ENCODE peak calls at places on chromosome 2, in five cellular contexts. I is cardiac muscle cell; J is uterus; H is GM23248; F is effector memory CD4-positive, alpha-beta T cell. W is an unnamed sample.
A peak's percentile ranks its signal among the peaks of the same experiment; 100 is the strongest.

GRCh38 chr2:206981739-206982336 is 42.5 kb downstream of the CPO start:
- DNase-seq in I (peak; percentile 83), J (peak; percentile 74), H (peak; percentile 87), F (peak; percentile 1), W (peak; percentile 67)

GRCh38 chr2:45705233-45705632 is 53.8 kb downstream of the PRKCE start:
- DNase-seq in I (no peak), J (no peak), H (no peak), F (no peak), W (no peak)

GRCh38 chr2:121095257-121096080 is 189.5 kb downstream of the TFCP2L1 start:
- DNase-seq in I (peak; percentile 78), J (no peak), H (peak; percentile 79), F (no peak), W (peak; percentile 60)

GRCh38 chr2:113228991-113229716 is 49.6 kb downstream of the PAX8 start:
- DNase-seq in I (no peak), J (no peak), H (no peak), F (no peak), W (no peak)

GRCh38 chr2:186570587-186570986 is 19.3 kb upstream of the ITGAV start:
- DNase-seq in I (peak; percentile 66), J (no peak), H (peak; percentile 64), F (no peak), W (no peak)

GRCh38 chr2:109293663-109294062 is 164.7 kb downstream of the SH3RF3 start:
- DNase-seq in I (no peak), J (no peak), H (no peak), F (no peak), W (no peak)

GRCh38 chr2:43438858-43439655 is 156.8 kb downstream of the THADA start:
- DNase-seq in I (no peak), J (no peak), H (peak; percentile 62), F (no peak), W (no peak)

GRCh38 chr2:62641410-62641843 is 64.1 kb upstream of the EHBP1 start:
- DNase-seq in I (no peak), J (no peak), H (no peak), F (no peak), W (no peak)

GRCh38 chr2:107627164-107627563 is 199.5 kb upstream of the RGPD4 start:
- DNase-seq in I (peak; percentile 51), J (no peak), H (peak; percentile 48), F (no peak), W (no peak)

GRCh38 chr2:178282075-178282474 is 87.8 kb downstream of the OSBPL6 start:
- DNase-seq in I (peak; percentile 96), J (no peak), H (peak; percentile 40), F (no peak), W (no peak)

GRCh38 chr2:102043560-102043959 is 51.8 kb downstream of the IL1R2 start:
- DNase-seq in I (no peak), J (no peak), H (no peak), F (no peak), W (no peak)

GRCh38 chr2:239318091-239318725 is 82.6 kb downstream of the HDAC4 start:
- DNase-seq in I (no peak), J (peak; percentile 15), H (no peak), F (no peak), W (peak; percentile 27)
- H3K27ac ChIP-seq in I (peak overlapping the region; percentile 70), J (peak overlapping the region; percentile 86), H (no peak overlapping the region), F (no peak overlapping the region), W (no peak overlapping the region)

GRCh38 chr2:233436191-233436581 is 81.9 kb downstream of the DGKD start:
- DNase-seq in I (no peak), J (no peak), H (no peak), F (no peak), W (no peak)
- H3K27ac ChIP-seq in I (no peak overlapping the region), J (no peak overlapping the region), H (no peak overlapping the region), F (no peak overlapping the region), W (no peak overlapping the region)

DNA sequence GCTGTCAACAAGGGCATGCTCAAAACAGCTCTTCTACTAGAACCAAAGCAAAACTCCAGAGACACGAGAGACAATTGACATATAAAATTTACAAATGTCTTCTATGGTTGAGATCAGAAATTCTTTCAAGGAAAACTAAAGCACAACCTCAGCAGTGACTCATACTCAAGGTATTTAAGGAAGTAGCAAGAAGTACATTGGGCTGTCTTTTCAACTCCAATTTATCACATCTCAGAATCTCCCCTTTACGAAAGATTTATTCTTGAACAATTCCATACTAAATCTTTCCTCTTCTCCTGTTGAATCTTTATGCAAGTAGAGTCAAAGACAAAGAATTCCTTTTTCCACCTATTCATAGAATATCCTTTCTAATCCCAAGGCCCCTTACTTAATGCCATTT is 324.0 kb downstream of the IRS1 start:
- DNase-seq in I (peak; percentile 69), J (no peak), H (peak; percentile 77), F (no peak), W (no peak)
- H3K27ac ChIP-seq in I (no peak overlapping the region), J (no peak overlapping the region), H (no peak overlapping the region), F (no peak overlapping the region), W (peak overlapping the region; percentile 4)

GRCh38 chr2:74715071-74715791 is 61.2 kb downstream of the SEMA4F start:
- DNase-seq in I (peak; percentile 90), J (peak; percentile 71), H (peak; percentile 87), F (peak; percentile 43), W (peak; percentile 82)
- H3K27ac ChIP-seq in I (no peak overlapping the region), J (peak overlapping the region; percentile 43), H (no peak overlapping the region), F (no peak overlapping the region), W (peak overlapping the region; percentile 66)

GRCh38 chr2:202278036-202278760 is 12.6 kb downstream of the NOP58 start:
- DNase-seq in I (peak; percentile 65), J (no peak), H (peak; percentile 80), F (no peak), W (no peak)
- H3K27ac ChIP-seq in I (no peak overlapping the region), J (no peak overlapping the region), H (peak overlapping the region; percentile 68), F (no peak overlapping the region), W (peak overlapping the region; percentile 41)

DNA sequence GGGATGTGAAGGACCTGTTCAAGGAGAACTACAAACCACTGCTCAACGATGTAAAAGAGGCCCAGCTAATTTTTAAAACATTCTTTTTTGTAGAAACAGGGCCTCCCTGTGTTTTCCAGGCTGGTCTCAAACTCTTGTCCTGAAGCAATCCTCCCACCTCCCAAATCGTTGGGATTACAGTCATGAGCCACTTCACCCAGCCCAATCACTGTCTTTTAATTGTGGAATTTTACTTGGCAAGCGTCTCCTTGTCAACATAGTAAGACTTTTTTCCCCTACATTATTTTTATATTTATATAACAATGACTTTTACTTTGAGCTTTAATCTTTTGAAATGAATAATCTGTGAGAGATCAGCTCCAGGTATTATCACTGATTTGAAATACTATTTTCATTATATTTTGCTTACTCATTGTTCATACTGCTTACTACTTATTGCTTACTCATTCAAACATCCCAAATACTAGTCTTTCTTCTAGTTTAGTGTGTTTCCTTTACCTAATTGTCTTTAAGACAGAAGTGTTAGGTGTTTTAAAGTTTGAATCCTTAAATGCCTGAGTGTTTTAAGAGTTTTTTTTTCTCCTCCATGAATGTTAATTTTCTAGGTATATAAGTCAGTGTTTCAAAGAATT is 48.9 kb downstream of the PTPN4 start:
- DNase-seq in I (peak; percentile 46), J (no peak), H (peak; percentile 58), F (no peak), W (no peak)
- H3K27ac ChIP-seq in I (no peak overlapping the region), J (no peak overlapping the region), H (peak overlapping the region; percentile 88), F (no peak overlapping the region), W (no peak overlapping the region)

DNA sequence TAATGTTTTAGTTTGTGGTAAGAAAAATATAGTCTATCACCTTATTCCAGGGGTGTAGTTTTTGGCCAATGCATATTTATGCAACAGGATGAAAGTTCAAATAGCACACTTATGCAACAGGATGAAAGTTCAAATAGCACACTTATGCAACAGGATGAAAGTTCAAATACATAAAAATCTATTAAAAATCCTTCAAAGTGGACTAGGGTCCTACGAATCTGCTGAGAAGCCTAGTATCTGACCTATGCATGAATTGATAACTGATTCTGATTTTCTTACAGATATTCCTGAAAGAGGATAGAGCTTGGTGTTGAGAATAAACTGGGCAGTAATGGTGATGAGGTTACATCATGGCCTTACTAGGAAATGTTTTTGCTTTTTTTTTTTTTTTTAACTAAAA is 2.8 kb downstream of the PECR start:
- DNase-seq in I (peak; percentile 38), J (no peak), H (no peak), F (no peak), W (no peak)
- H3K27ac ChIP-seq in I (no peak overlapping the region), J (no peak overlapping the region), H (no peak overlapping the region), F (no peak overlapping the region), W (no peak overlapping the region)

GRCh38 chr2:197212344-197213262 is 98.0 kb downstream of the ANKRD44 start:
- DNase-seq in I (no peak), J (no peak), H (no peak), F (no peak), W (no peak)

GRCh38 chr2:197211881-197212342 is 98.7 kb downstream of the ANKRD44 start:
- DNase-seq in I (no peak), J (no peak), H (no peak), F (peak; percentile 9), W (no peak)

GRCh38 chr2:197217561-197217960 is 93.0 kb downstream of the ANKRD44 start:
- DNase-seq in I (no peak), J (no peak), H (no peak), F (no peak), W (no peak)

GRCh38 chr2:197219636-197220035 is 90.9 kb downstream of the ANKRD44 start:
- DNase-seq in I (peak; percentile 48), J (no peak), H (no peak), F (no peak), W (no peak)

DNA sequence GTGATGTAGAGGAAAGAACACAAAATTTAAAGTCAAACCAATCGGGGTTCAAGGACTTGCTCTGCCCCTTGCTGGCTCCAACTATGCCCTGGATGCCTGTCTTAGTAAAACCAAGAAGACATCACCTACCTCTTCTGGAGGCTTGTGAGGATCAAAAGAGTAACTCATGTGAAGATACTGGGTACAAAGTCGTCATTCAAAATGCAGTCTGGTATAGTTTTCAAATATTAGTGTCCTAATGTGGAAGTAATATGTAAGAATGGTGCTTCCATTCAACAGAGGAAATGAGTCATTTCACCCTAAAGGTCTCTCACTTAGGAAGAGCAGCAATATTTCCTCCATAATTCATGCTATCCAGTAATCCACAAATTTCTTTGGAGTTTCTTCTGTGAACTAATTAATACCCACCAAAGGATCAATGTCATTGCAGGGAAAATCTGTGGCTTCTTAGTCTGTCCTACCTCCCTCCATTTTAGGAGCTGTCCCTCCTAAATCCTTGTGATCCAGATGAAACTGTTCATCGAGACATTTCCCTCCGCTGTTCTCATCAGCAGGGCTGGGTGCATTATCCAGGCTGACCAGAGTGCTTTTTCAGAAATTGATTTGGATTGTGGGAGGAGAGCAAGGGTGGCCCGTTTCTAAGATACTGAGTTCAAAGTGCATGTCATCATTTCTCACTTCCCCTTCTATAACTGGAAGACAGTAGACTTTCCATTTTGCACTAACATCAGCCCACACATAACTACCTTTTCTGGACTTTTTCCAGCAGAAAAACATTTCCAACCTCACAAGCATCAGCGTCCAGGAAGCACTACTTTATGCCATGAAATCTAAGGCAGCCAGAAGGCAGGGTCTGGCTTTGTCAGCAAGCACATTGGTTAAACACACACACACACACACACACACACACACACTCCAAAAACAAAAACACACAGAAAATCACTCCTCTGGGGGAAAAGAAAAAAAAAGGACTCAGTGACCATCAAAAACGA is 94.3 kb downstream of the ANKRD44 start:
- DNase-seq in I (peak; percentile 28), J (no peak), H (peak; percentile 39), F (no peak), W (no peak)
- H3K27ac ChIP-seq in I (no peak overlapping the region), J (no peak overlapping the region), H (no peak overlapping the region), F (peak overlapping the region; percentile 40), W (peak overlapping the region; percentile 35)

DNA sequence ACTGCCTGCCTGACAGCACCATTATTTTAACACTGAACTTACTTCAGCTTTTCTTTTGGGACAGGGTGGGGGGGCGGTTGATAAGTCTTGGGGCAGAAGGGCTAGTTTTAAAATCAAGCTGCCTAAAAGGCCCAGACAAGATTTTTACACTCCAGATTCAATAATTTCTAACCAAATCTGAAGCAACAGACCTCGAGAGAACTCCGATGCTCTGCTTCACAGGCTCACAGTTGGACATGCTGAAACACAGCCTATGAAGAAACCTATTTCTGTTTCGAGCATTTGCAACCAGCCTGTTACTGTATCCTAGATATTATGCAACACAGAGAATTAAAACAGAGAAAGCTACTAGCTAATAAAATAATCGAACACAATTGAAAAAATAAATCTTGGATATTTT is 1.3 kb upstream of the MYT1L start:
- DNase-seq in I (no peak), J (no peak), H (no peak), F (no peak), W (no peak)
- H3K27ac ChIP-seq in I (no peak overlapping the region), J (no peak overlapping the region), H (no peak overlapping the region), F (no peak overlapping the region), W (no peak overlapping the region)

W was measured in breast epithelium.